ENCODE peak calls at places on chromosomes 11 and 22, in four cellular contexts. One of them, this sample, is unnamed.

GRCh38 chr11:131668867-131669780 is 298.7 kb downstream of the NTM start:
- DNase-seq in K562: peak
- DNase-seq in right lobe of liver: no peak
- DNase-seq in H1: no peak
- DNase-seq in this sample: no peak

GRCh38 chr22:49543876-49544275 is 283.8 kb downstream of the BRD1 start:
- DNase-seq in K562: no peak
- DNase-seq in right lobe of liver: peak
- DNase-seq in H1: no peak
- DNase-seq in this sample: no peak

GRCh38 chr11:16895306-16895705 is 118.9 kb downstream of the PLEKHA7 start:
- DNase-seq in K562: no peak
- DNase-seq in right lobe of liver: no peak
- DNase-seq in H1: no peak
- DNase-seq in this sample: no peak

GRCh38 chr11:75668508-75669297 is at the start of gene MAP6:
- DNase-seq in K562: peak
- DNase-seq in right lobe of liver: no peak
- DNase-seq in H1: no peak
- DNase-seq in this sample: no peak

GRCh38 chr11:72015511-72016061 is 16.9 kb downstream of the IL18BP start:
- DNase-seq in K562: no peak
- DNase-seq in right lobe of liver: no peak
- DNase-seq in H1: no peak
- DNase-seq in this sample: no peak

GRCh38 chr11:47494996-47495855 is 46.3 kb upstream of the RAPSN start:
- DNase-seq in K562: no peak
- DNase-seq in right lobe of liver: no peak
- DNase-seq in H1: no peak
- DNase-seq in this sample: no peak

GRCh38 chr22:39426380-39427043 is 26.9 kb downstream of the TAB1 start:
- DNase-seq in K562: no peak
- DNase-seq in right lobe of liver: no peak
- DNase-seq in H1: no peak
- DNase-seq in this sample: no peak

GRCh38 chr11:17458268-17458667 is 18.4 kb downstream of the ABCC8 start:
- DNase-seq in K562: no peak
- DNase-seq in right lobe of liver: no peak
- DNase-seq in H1: no peak
- DNase-seq in this sample: no peak

GRCh38 chr11:64568041-64568571 is 22.9 kb upstream of the SLC22A12 start:
- DNase-seq in K562: no peak
- DNase-seq in right lobe of liver: no peak
- DNase-seq in H1: no peak
- DNase-seq in this sample: no peak

GRCh38 chr11:534592-535518 is 521 bp downstream of the HRAS start:
- DNase-seq in K562: peak
- DNase-seq in right lobe of liver: peak
- DNase-seq in H1: no peak
- DNase-seq in this sample: no peak

GRCh38 chr11:128575956-128576340 is 11.4 kb downstream of the ETS1 start:
- DNase-seq in K562: no peak
- DNase-seq in right lobe of liver: no peak
- DNase-seq in H1: no peak
- DNase-seq in this sample: no peak

GRCh38 chr11:3200388-3201111 is 18.1 kb downstream of the MRGPRG start:
- DNase-seq in K562: no peak
- DNase-seq in right lobe of liver: no peak
- DNase-seq in H1: no peak
- DNase-seq in this sample: peak

GRCh38 chr11:1573847-1574255 is 1.8 kb upstream of the DUSP8 start:
- DNase-seq in K562: peak
- DNase-seq in right lobe of liver: peak
- DNase-seq in H1: no peak
- DNase-seq in this sample: peak
- TF ChIP-seq POLR2A in K562: no peak
- TF ChIP-seq POLR2A in right lobe of liver: peak
- TF ChIP-seq POLR2A in H1: no peak
- TF ChIP-seq POLR2A in this sample: peak

DNA sequence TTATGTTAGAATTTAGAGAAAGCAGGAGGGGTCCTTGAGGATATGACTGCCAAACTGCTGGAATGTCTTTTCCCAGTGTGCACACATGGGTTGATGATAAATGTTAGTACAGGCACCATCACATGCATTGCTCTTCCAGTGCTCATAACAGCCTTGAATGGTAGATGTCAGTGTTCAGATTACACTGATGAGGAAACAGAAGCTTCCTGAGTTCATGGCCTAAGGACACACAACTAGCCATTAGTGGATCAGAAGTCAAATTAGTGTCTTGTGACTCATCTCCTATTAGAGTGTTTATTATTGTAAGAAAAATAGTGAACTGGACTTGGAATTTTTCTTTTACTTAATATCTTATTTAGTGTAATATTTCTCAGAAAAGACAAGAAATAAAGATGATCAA is 241.5 kb downstream of the DDX10 start:
- DNase-seq in K562: no peak
- DNase-seq in right lobe of liver: no peak
- DNase-seq in H1: no peak
- DNase-seq in this sample: no peak
- H3K27ac ChIP-seq in K562: no peak
- H3K27ac ChIP-seq in right lobe of liver: no peak
- H3K27ac ChIP-seq in H1: no peak
- H3K27ac ChIP-seq in this sample: no peak

GRCh38 chr11:62123669-62124185 is at the start of gene INCENP:
- DNase-seq in K562: peak
- DNase-seq in right lobe of liver: peak
- DNase-seq in H1: peak
- DNase-seq in this sample: peak
- TF ChIP-seq POLR2A in K562: peak
- TF ChIP-seq POLR2A in right lobe of liver: peak
- TF ChIP-seq POLR2A in H1: no peak
- TF ChIP-seq POLR2A in this sample: no peak

GRCh38 chr11:44782478-44782877 is 55.7 kb downstream of the TSPAN18 start:
- DNase-seq in K562: no peak
- DNase-seq in right lobe of liver: no peak
- DNase-seq in H1: no peak
- DNase-seq in this sample: no peak

GRCh38 chr11:44784438-44784760 is 57.6 kb downstream of the TSPAN18 start:
- DNase-seq in K562: no peak
- DNase-seq in right lobe of liver: no peak
- DNase-seq in H1: no peak
- DNase-seq in this sample: no peak

GRCh38 chr11:44785856-44786606 is 59.3 kb downstream of the TSPAN18 start:
- DNase-seq in K562: peak
- DNase-seq in right lobe of liver: no peak
- DNase-seq in H1: no peak
- DNase-seq in this sample: no peak

GRCh38 chr11:44787070-44787469 is 60.3 kb downstream of the TSPAN18 start:
- DNase-seq in K562: no peak
- DNase-seq in right lobe of liver: no peak
- DNase-seq in H1: no peak
- DNase-seq in this sample: no peak

DNA sequence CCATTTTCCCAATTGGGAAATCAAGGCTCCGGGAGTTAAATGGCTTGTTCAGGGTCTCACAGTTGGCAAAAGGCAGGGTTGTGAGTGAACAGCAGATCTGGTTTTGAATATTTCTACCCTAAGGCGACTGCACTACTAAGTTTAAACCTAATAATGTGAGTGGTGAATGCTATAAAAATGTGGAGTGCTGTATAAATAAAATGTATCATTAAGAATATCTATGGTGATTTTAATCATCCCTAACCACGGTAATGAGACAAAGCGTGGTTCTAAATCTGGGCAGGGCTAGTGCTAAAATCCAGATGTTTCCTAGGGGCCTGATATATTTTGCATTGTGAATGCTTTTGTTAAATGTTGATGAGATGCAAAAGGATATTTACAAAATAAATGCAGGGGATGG is 58.0 kb downstream of the TSPAN18 start:
- DNase-seq in K562: no peak
- DNase-seq in right lobe of liver: no peak
- DNase-seq in H1: no peak
- DNase-seq in this sample: no peak
- H3K27ac ChIP-seq in K562: no peak
- H3K27ac ChIP-seq in right lobe of liver: no peak
- H3K27ac ChIP-seq in H1: no peak
- H3K27ac ChIP-seq in this sample: no peak

DNA sequence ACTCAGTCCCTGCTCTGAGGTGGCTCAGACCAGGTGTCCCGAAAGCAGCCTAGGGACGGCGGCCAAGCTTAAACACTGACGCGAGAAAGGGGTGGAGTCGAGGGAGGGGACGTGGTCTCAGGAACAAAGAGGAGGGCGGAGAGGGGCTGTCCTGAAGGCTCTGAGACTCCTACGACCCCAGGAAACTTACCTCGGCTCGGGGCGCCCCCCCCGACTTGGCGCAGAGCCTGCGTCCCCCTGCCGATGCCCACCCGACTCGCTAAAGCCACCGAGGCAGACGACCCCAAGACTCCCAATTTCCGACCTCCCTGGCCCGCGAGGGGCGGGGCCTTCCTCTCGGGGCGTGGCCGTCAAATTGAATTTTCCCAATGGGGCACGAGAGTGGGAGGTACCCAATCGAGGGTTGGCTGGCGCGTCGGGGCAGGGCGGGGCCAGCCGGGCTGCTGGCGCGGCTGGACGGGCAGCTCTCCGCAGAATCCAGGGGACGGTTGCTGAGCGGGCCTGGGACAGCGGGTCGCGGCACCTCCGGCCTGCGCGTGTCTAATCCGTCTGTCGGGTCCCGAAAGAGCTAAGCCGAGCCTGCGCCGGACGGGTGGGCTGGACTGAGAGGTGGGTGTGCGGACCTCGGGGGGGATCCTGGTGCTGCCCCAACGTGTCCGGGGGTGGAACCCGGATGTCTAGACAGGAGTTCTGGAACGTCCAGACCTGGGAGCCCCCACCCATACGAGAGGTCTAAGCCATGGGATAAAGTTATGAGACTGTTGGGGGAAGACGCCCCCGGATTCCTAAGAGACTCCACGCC is at the start of gene SMTN:
- DNase-seq in K562: peak
- DNase-seq in right lobe of liver: peak
- DNase-seq in H1: peak
- DNase-seq in this sample: peak
- TF ChIP-seq POLR2A in K562: peak
- TF ChIP-seq POLR2A in right lobe of liver: peak
- TF ChIP-seq POLR2A in H1: peak
- TF ChIP-seq POLR2A in this sample: peak

GRCh38 chr11:69348414-69349235 is 54.7 kb downstream of the MYEOV start:
- DNase-seq in K562: no peak
- DNase-seq in right lobe of liver: peak
- DNase-seq in H1: no peak
- DNase-seq in this sample: no peak
- H3K27ac ChIP-seq in K562: no peak
- H3K27ac ChIP-seq in right lobe of liver: no peak
- H3K27ac ChIP-seq in H1: no peak
- H3K27ac ChIP-seq in this sample: no peak

GRCh38 chr11:119340335-119341221 is at the start of gene C1QTNF5:
- DNase-seq in K562: peak
- DNase-seq in right lobe of liver: peak
- DNase-seq in H1: no peak
- DNase-seq in this sample: peak
- TF ChIP-seq POLR2A in K562: no peak
- TF ChIP-seq POLR2A in right lobe of liver: no peak
- TF ChIP-seq POLR2A in H1: no peak
- TF ChIP-seq POLR2A in this sample: no peak

This sample was measured in Peyer's patch.